ENCODE peak calls at places on chromosomes 11 and 22, in five cellular contexts. One of them, this sample, is unnamed.

GRCh38 chr11:36381005-36381350 is 84.9 kb downstream of the PRR5L start:
- DNase-seq in H1: no peak
- DNase-seq in SK-N-SH: no peak
- DNase-seq in HCT116: no peak
- DNase-seq in HepG2: no peak
- DNase-seq in this sample: no peak

GRCh38 chr11:74265256-74265655 is 46.2 kb downstream of the P4HA3 start:
- DNase-seq in HepG2: no peak
- DNase-seq in SK-N-SH: no peak
- DNase-seq in HCT116: no peak
- DNase-seq in H1: no peak
- DNase-seq in this sample: no peak

GRCh38 chr22:38465673-38466490 is 2.0 kb upstream of the KDELR3 start:
- DNase-seq in HCT116: no peak
- DNase-seq in HepG2: no peak
- DNase-seq in H1: no peak
- DNase-seq in SK-N-SH: no peak
- DNase-seq in this sample: no peak

GRCh38 chr11:61004841-61005240 is 33.4 kb downstream of the CD6 start:
- DNase-seq in H1: no peak
- DNase-seq in HCT116: no peak
- DNase-seq in SK-N-SH: no peak
- DNase-seq in HepG2: no peak
- DNase-seq in this sample: no peak

GRCh38 chr11:31825453-31826391 is 14.6 kb upstream of the PAX6 start:
- DNase-seq in SK-N-SH: peak
- DNase-seq in HepG2: no peak
- DNase-seq in H1: no peak
- DNase-seq in HCT116: no peak
- DNase-seq in this sample: no peak

GRCh38 chr22:24583221-24583971 is 9.5 kb downstream of the LRRC75B start:
- DNase-seq in SK-N-SH: peak
- DNase-seq in HCT116: no peak
- DNase-seq in H1: no peak
- DNase-seq in HepG2: peak
- DNase-seq in this sample: no peak

GRCh38 chr11:43825217-43825816 is 55.3 kb upstream of the ALKBH3 start:
- DNase-seq in H1: no peak
- DNase-seq in HepG2: peak
- DNase-seq in HCT116: peak
- DNase-seq in SK-N-SH: peak
- DNase-seq in this sample: peak

GRCh38 chr11:62437616-62438015 is 18.8 kb downstream of the SCGB1A1 start:
- DNase-seq in HepG2: no peak
- DNase-seq in HCT116: no peak
- DNase-seq in H1: no peak
- DNase-seq in SK-N-SH: no peak
- DNase-seq in this sample: no peak

GRCh38 chr11:27249208-27249509 is 113.9 kb downstream of the CCDC34 start:
- DNase-seq in HCT116: no peak
- DNase-seq in HepG2: no peak
- DNase-seq in SK-N-SH: no peak
- DNase-seq in H1: no peak
- DNase-seq in this sample: no peak

GRCh38 chr11:61609970-61610347 is 29.1 kb upstream of the SYT7 start:
- DNase-seq in SK-N-SH: peak
- DNase-seq in HCT116: no peak
- DNase-seq in HepG2: no peak
- DNase-seq in H1: no peak
- DNase-seq in this sample: peak

GRCh38 chr22:47445212-47445611 is 682.8 kb downstream of the TBC1D22A start:
- DNase-seq in HCT116: no peak
- DNase-seq in HepG2: no peak
- DNase-seq in H1: no peak
- DNase-seq in SK-N-SH: no peak
- DNase-seq in this sample: no peak

GRCh38 chr11:57974830-57975229 is 48.9 kb upstream of the OR9Q1 start:
- DNase-seq in HepG2: no peak
- DNase-seq in SK-N-SH: no peak
- DNase-seq in H1: no peak
- DNase-seq in HCT116: no peak
- DNase-seq in this sample: no peak

GRCh38 chr22:28351585-28351984 is 328.1 kb downstream of the TTC28 start:
- DNase-seq in HepG2: no peak
- DNase-seq in HCT116: no peak
- DNase-seq in SK-N-SH: no peak
- DNase-seq in H1: no peak
- DNase-seq in this sample: no peak

GRCh38 chr11:85182437-85183109 is 444.6 kb downstream of the DLG2 start:
- DNase-seq in HepG2: peak
- DNase-seq in H1: no peak
- DNase-seq in SK-N-SH: peak
- DNase-seq in HCT116: peak
- DNase-seq in this sample: no peak

GRCh38 chr11:67379061-67380058 is 6.0 kb upstream of the CLCF1 start:
- DNase-seq in H1: no peak
- DNase-seq in HepG2: no peak
- DNase-seq in HCT116: no peak
- DNase-seq in SK-N-SH: no peak
- DNase-seq in this sample: no peak

GRCh38 chr11:114293201-114293711 is 2.9 kb upstream of the NNMT start:
- DNase-seq in SK-N-SH: no peak
- DNase-seq in H1: no peak
- DNase-seq in HepG2: no peak
- DNase-seq in HCT116: no peak
- DNase-seq in this sample: no peak

GRCh38 chr11:60169264-60169915 is 13.5 kb downstream of the MS4A6A start:
- DNase-seq in H1: no peak
- DNase-seq in SK-N-SH: no peak
- DNase-seq in HCT116: peak
- DNase-seq in HepG2: peak
- DNase-seq in this sample: no peak

GRCh38 chr11:12811861-12812260 is 137.6 kb downstream of the TEAD1 start:
- DNase-seq in HCT116: no peak
- DNase-seq in SK-N-SH: no peak
- DNase-seq in HepG2: no peak
- DNase-seq in H1: no peak
- DNase-seq in this sample: no peak

GRCh38 chr22:22799561-22799960 is 88.1 kb upstream of the IGLL5 start:
- DNase-seq in HepG2: no peak
- DNase-seq in H1: no peak
- DNase-seq in SK-N-SH: no peak
- DNase-seq in HCT116: no peak
- DNase-seq in this sample: no peak

GRCh38 chr11:25953015-25953414 is 378.9 kb upstream of the ANO3 start:
- DNase-seq in H1: no peak
- DNase-seq in SK-N-SH: no peak
- DNase-seq in HepG2: no peak
- DNase-seq in HCT116: no peak
- DNase-seq in this sample: no peak

GRCh38 chr11:62295504-62295903 is 3.4 kb downstream of the SCGB1D4 start:
- DNase-seq in HCT116: no peak
- DNase-seq in H1: no peak
- DNase-seq in SK-N-SH: no peak
- DNase-seq in HepG2: peak
- DNase-seq in this sample: peak

GRCh38 chr11:68954970-68955958 is 25.5 kb downstream of the MRGPRD start:
- DNase-seq in SK-N-SH: no peak
- DNase-seq in HepG2: no peak
- DNase-seq in HCT116: no peak
- DNase-seq in H1: no peak
- DNase-seq in this sample: no peak

GRCh38 chr11:30830666-30831065 is 244.5 kb upstream of the MPPED2 start:
- DNase-seq in H1: no peak
- DNase-seq in HepG2: no peak
- DNase-seq in HCT116: no peak
- DNase-seq in SK-N-SH: no peak
- DNase-seq in this sample: no peak

GRCh38 chr11:120121336-120121735 is 16.6 kb downstream of the TRIM29 start:
- DNase-seq in H1: no peak
- DNase-seq in SK-N-SH: no peak
- DNase-seq in HepG2: no peak
- DNase-seq in HCT116: no peak
- DNase-seq in this sample: no peak

GRCh38 chr11:46363455-46363920 is 16.2 kb downstream of the DGKZ start:
- DNase-seq in H1: no peak
- DNase-seq in SK-N-SH: peak
- DNase-seq in HepG2: no peak
- DNase-seq in HCT116: peak
- DNase-seq in this sample: no peak

GRCh38 chr11:14809466-14809865 is 82.6 kb downstream of the CYP2R1 start:
- DNase-seq in HCT116: no peak
- DNase-seq in H1: no peak
- DNase-seq in HepG2: no peak
- DNase-seq in SK-N-SH: no peak
- DNase-seq in this sample: no peak

GRCh38 chr22:37394341-37394740 is 32.9 kb downstream of the ELFN2 start:
- DNase-seq in HepG2: no peak
- DNase-seq in HCT116: no peak
- DNase-seq in H1: no peak
- DNase-seq in SK-N-SH: no peak
- DNase-seq in this sample: no peak
- TF ChIP-seq JUND in HepG2: no peak
- TF ChIP-seq JUND in HCT116: no peak
- TF ChIP-seq JUND in H1: no peak
- TF ChIP-seq JUND in SK-N-SH: no peak
- TF ChIP-seq JUND in this sample: no peak

GRCh38 chr11:71284525-71285092 is 32.2 kb upstream of the SHANK2 start:
- DNase-seq in HCT116: no peak
- DNase-seq in HepG2: peak
- DNase-seq in H1: no peak
- DNase-seq in SK-N-SH: peak
- DNase-seq in this sample: no peak

GRCh38 chr11:71283960-71284359 is 31.6 kb upstream of the SHANK2 start:
- DNase-seq in HCT116: no peak
- DNase-seq in SK-N-SH: no peak
- DNase-seq in H1: no peak
- DNase-seq in HepG2: peak
- DNase-seq in this sample: peak

GRCh38 chr11:71281901-71282300 is 29.5 kb upstream of the SHANK2 start:
- DNase-seq in HepG2: no peak
- DNase-seq in SK-N-SH: no peak
- DNase-seq in HCT116: no peak
- DNase-seq in H1: no peak
- DNase-seq in this sample: no peak

GRCh38 chr11:71285111-71285510 is 32.7 kb upstream of the SHANK2 start:
- DNase-seq in HepG2: no peak
- DNase-seq in HCT116: no peak
- DNase-seq in SK-N-SH: no peak
- DNase-seq in H1: no peak
- DNase-seq in this sample: no peak

GRCh38 chr11:71282581-71283351 is 30.4 kb upstream of the SHANK2 start:
- DNase-seq in HepG2: peak
- DNase-seq in SK-N-SH: no peak
- DNase-seq in H1: no peak
- DNase-seq in HCT116: peak
- DNase-seq in this sample: no peak
- TF ChIP-seq JUND in HepG2: no peak
- TF ChIP-seq JUND in SK-N-SH: no peak
- TF ChIP-seq JUND in H1: no peak
- TF ChIP-seq JUND in HCT116: no peak
- TF ChIP-seq JUND in this sample: no peak

GRCh38 chr11:28674432-28675076 is 566.4 kb downstream of the METTL15 start:
- DNase-seq in HCT116: peak
- DNase-seq in H1: peak
- DNase-seq in SK-N-SH: peak
- DNase-seq in HepG2: no peak
- DNase-seq in this sample: no peak
- TF ChIP-seq JUND in HCT116: no peak
- TF ChIP-seq JUND in H1: no peak
- TF ChIP-seq JUND in SK-N-SH: no peak
- TF ChIP-seq JUND in HepG2: no peak
- TF ChIP-seq JUND in this sample: no peak

GRCh38 chr11:117837070-117837776 is 12.7 kb upstream of the FXYD2 start:
- DNase-seq in HCT116: no peak
- DNase-seq in H1: no peak
- DNase-seq in SK-N-SH: no peak
- DNase-seq in HepG2: no peak
- DNase-seq in this sample: no peak
- TF ChIP-seq JUND in HCT116: no peak
- TF ChIP-seq JUND in H1: no peak
- TF ChIP-seq JUND in SK-N-SH: no peak
- TF ChIP-seq JUND in HepG2: no peak
- TF ChIP-seq JUND in this sample: no peak

GRCh38 chr22:46053563-46054090 is 76.7 kb upstream of the WNT7B start:
- DNase-seq in HCT116: no peak
- DNase-seq in H1: no peak
- DNase-seq in SK-N-SH: peak
- DNase-seq in HepG2: no peak
- DNase-seq in this sample: no peak

GRCh38 chr22:46055176-46055850 is 78.4 kb upstream of the WNT7B start:
- DNase-seq in HCT116: no peak
- DNase-seq in HepG2: no peak
- DNase-seq in SK-N-SH: peak
- DNase-seq in H1: no peak
- DNase-seq in this sample: peak

GRCh38 chr22:46054878-46055158 is 77.9 kb upstream of the WNT7B start:
- DNase-seq in HCT116: no peak
- DNase-seq in HepG2: no peak
- DNase-seq in H1: no peak
- DNase-seq in SK-N-SH: no peak
- DNase-seq in this sample: no peak

GRCh38 chr22:46052801-46053562 is 76.0 kb upstream of the WNT7B start:
- DNase-seq in SK-N-SH: peak
- DNase-seq in HCT116: no peak
- DNase-seq in HepG2: no peak
- DNase-seq in H1: no peak
- DNase-seq in this sample: peak

DNA sequence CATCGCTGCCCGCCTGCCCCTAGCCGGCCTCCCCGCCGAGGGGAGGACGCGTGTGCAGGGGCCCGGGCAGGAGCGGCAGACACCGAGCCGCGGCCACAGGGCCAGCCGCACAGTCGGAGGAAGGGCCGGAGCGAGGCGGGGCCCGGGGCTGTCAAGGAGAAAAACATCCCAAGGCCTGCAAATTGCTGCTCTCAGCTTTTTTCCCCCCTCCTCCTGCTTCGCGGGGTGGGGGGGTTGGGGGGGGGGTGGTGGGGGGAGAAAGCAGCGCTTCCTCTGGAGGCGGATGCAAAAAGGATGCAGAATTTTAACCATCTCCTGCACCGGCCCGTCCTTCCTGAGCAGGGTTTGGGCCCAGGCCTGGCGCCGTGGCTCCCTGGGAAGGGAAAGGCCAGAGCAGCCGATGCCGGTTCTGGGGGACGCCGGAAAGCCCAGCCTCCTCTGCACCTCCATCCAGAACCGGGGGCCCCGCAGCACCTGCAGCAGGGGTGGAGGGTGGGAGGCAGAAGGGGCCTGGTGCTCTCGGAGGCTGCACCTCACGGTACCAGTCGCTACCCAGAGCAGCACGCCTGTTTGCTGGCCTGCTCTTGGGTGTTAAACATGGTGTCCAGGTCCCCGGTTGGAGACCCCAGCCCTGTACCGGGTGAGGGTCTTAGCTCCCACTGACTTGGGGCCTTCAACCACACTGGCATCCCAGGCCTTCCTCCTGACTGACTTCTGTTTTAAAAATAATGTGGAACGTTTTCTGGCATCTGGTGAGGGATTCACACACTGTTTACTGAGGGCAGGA is 77.3 kb upstream of the WNT7B start:
- DNase-seq in HCT116: no peak
- DNase-seq in SK-N-SH: peak
- DNase-seq in HepG2: no peak
- DNase-seq in H1: no peak
- DNase-seq in this sample: peak
- TF ChIP-seq JUND in HCT116: no peak
- TF ChIP-seq JUND in SK-N-SH: no peak
- TF ChIP-seq JUND in HepG2: no peak
- TF ChIP-seq JUND in H1: no peak
- TF ChIP-seq JUND in this sample: no peak

GRCh38 chr22:19631899-19632670 is 82.2 kb upstream of the SEPTIN5 start:
- DNase-seq in H1: no peak
- DNase-seq in SK-N-SH: peak
- DNase-seq in HCT116: peak
- DNase-seq in HepG2: peak
- DNase-seq in this sample: no peak
- TF ChIP-seq JUND in H1: no peak
- TF ChIP-seq JUND in SK-N-SH: no peak
- TF ChIP-seq JUND in HCT116: no peak
- TF ChIP-seq JUND in HepG2: no peak
- TF ChIP-seq JUND in this sample: no peak

This sample was measured in T47D.